ENCODE peak calls at places on chromosomes 16 and 17, in seven cellular contexts. W is activated T-helper 1 cell treated with Interleukin-2 at 50 U/mL for 16 hours; P is T-helper 2 cell; S is T1000; R is adipocyte; Z is naive thymus-derived CD8-positive, alpha-beta T cell; A is iPS-NIHi11. B is an unnamed sample.

GRCh38 chr17:41496803-41497484 is 7.2 kb upstream of the KRT36 start:
- DNase-seq in W (peak), P (peak), S (peak), R (peak), Z (peak), A (peak), B (peak)

GRCh38 chr17:32350662-32351418 is 883 bp downstream of the ZNF207 start:
- DNase-seq in W (no peak), P (peak), S (no peak), R (peak), Z (peak), A (peak), B (no peak)

GRCh38 chr17:78798695-78799559 is 16.9 kb upstream of the CYTH1 start:
- DNase-seq in W (no peak), P (peak), S (no peak), R (peak), Z (no peak), A (peak), B (no peak)

GRCh38 chr17:36921131-36921851 is 16.0 kb upstream of the LHX1 start:
- DNase-seq in W (no peak), P (peak), S (no peak), R (no peak), Z (no peak), A (peak), B (no peak)

GRCh38 chr17:62892870-62893338 is 73.1 kb upstream of the TANC2 start:
- DNase-seq in W (no peak), P (peak), S (peak), R (peak), Z (no peak), A (peak), B (peak)

GRCh38 chr17:56815711-56816110 is 18.0 kb downstream of the C17orf67 start:
- DNase-seq in W (no peak), P (no peak), S (no peak), R (peak), Z (no peak), A (no peak), B (no peak)

GRCh38 chr16:56425439-56425832 is at the start of gene AMFR:
- DNase-seq in W (peak), P (peak), S (peak), R (peak), Z (peak), A (peak), B (peak)

GRCh38 chr17:41548844-41549595 is 20.9 kb upstream of the KRT19 start:
- DNase-seq in W (peak), P (peak), S (peak), R (peak), Z (peak), A (peak), B (peak)

GRCh38 chr17:74852237-74853047 is 7.2 kb downstream of the GRIN2C start:
- DNase-seq in W (peak), P (peak), S (no peak), R (peak), Z (peak), A (peak), B (no peak)

GRCh38 chr16:71499775-71500364 is 10.7 kb upstream of the ZNF19 start:
- DNase-seq in W (peak), P (peak), S (no peak), R (peak), Z (peak), A (peak), B (peak)

GRCh38 chr16:75761111-75761510 is 34.8 kb upstream of the CPHXL start:
- DNase-seq in W (no peak), P (peak), S (no peak), R (no peak), Z (no peak), A (no peak), B (no peak)

GRCh38 chr16:75000481-75001081 is 1.8 kb downstream of the ZNRF1 start:
- DNase-seq in W (no peak), P (no peak), S (no peak), R (peak), Z (no peak), A (peak), B (no peak)

GRCh38 chr17:333626-334396 is 18.8 kb downstream of the RPH3AL start:
- DNase-seq in W (no peak), P (no peak), S (no peak), R (peak), Z (no peak), A (peak), B (no peak)

GRCh38 chr16:53876811-53877210 is 172.9 kb downstream of the FTO start:
- DNase-seq in W (no peak), P (no peak), S (no peak), R (no peak), Z (no peak), A (no peak), B (no peak)

GRCh38 chr17:37844158-37844976 is 79.8 kb upstream of the TBC1D3K start:
- DNase-seq in W (peak), P (peak), S (no peak), R (peak), Z (peak), A (peak), B (no peak)

GRCh38 chr16:70470927-70471341 is 16.5 kb downstream of the FCSK start:
- DNase-seq in W (no peak), P (no peak), S (no peak), R (peak), Z (no peak), A (peak), B (no peak)

GRCh38 chr17:34377078-34377823 is 14.2 kb upstream of the CCL1 start:
- DNase-seq in W (no peak), P (peak), S (no peak), R (no peak), Z (no peak), A (no peak), B (no peak)

GRCh38 chr17:81397314-81398169 is 2.3 kb downstream of the BAHCC1 start:
- DNase-seq in W (no peak), P (no peak), S (peak), R (peak), Z (no peak), A (peak), B (no peak)

B was measured in effector memory CD8-positive, alpha-beta T cell.